ENCODE peak calls at places on chromosomes 13 and 19, in six cellular contexts. V, K, M, R, Z and S are unnamed samples.

GRCh38 chr13:112807653-112808376 is 118.0 kb downstream of the ATP11A start:
- DNase-seq in V (peak), K (no peak), M (no peak), R (no peak), Z (no peak), S (no peak)

GRCh38 chr19:20431826-20432225 is 133.8 kb downstream of the ZNF737 start:
- DNase-seq in V (no peak), K (no peak), M (no peak), R (no peak), Z (no peak), S (no peak)

GRCh38 chr19:2290441-2291184 is 8.6 kb upstream of the PEAK3 start:
- DNase-seq in V (no peak), K (no peak), M (no peak), R (no peak), Z (no peak), S (no peak)

GRCh38 chr19:13078897-13079541 is 23.6 kb downstream of the LYL1 start:
- DNase-seq in V (no peak), K (peak), M (no peak), R (peak), Z (no peak), S (no peak)

GRCh38 chr19:49129238-49129583 is 9.9 kb downstream of the PPFIA3 start:
- DNase-seq in V (no peak), K (no peak), M (no peak), R (no peak), Z (no peak), S (no peak)

GRCh38 chr13:39601636-39602035 is 1.4 kb downstream of the LHFPL6 start:
- DNase-seq in V (no peak), K (no peak), M (no peak), R (no peak), Z (no peak), S (no peak)

GRCh38 chr19:29872224-29872731 is 60.5 kb downstream of the CCNE1 start:
- DNase-seq in V (no peak), K (no peak), M (no peak), R (no peak), Z (peak), S (no peak)

GRCh38 chr13:78020861-78021260 is 102.2 kb upstream of the EDNRB start:
- DNase-seq in V (no peak), K (no peak), M (no peak), R (no peak), Z (peak), S (no peak)

GRCh38 chr19:282501-282900 is 8.7 kb downstream of the PLPP2 start:
- DNase-seq in V (peak), K (no peak), M (no peak), R (no peak), Z (no peak), S (no peak)

GRCh38 chr19:11942843-11943108 is 17.9 kb downstream of the ZNF700 start:
- DNase-seq in V (no peak), K (no peak), M (no peak), R (no peak), Z (no peak), S (no peak)

GRCh38 chr13:95676100-95676774 is 702 bp upstream of the DNAJC3 start:
- DNase-seq in V (no peak), K (no peak), M (no peak), R (no peak), Z (peak), S (peak)

GRCh38 chr13:68023838-68024581 is 793.9 kb upstream of the PCDH9 start:
- DNase-seq in V (no peak), K (no peak), M (no peak), R (no peak), Z (no peak), S (no peak)

GRCh38 chr13:94346261-94347019 is 133.0 kb downstream of the DCT start:
- DNase-seq in V (no peak), K (no peak), M (no peak), R (no peak), Z (no peak), S (no peak)

GRCh38 chr19:4633140-4633967 is 6.0 kb upstream of the TNFAIP8L1 start:
- DNase-seq in V (no peak), K (peak), M (peak), R (peak), Z (peak), S (peak)

DNA sequence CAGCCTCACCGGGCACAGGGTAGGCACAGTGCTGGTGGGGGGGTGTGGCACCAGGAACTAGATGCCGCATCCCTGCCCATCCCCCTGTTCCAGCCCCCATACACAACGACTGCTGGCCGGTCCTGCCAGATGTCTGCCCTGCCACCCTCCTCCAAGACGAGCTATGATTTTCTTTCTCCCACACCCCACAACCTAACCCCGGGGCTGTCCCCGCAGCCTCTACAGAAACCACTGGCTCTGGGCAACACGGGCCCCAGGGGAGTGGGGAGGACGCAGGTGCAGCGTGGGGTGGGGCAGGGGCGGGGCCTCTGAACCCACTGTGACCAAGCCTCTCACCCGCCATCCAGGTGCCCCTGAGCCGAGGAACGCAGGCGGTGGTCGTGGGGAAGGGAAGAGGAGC is 15.5 kb downstream of the PGLS start:
- DNase-seq in V (no peak), K (no peak), M (no peak), R (no peak), Z (no peak), S (no peak)
- H3K4me3 ChIP-seq in V (no peak), K (no peak), M (no peak), R (no peak), Z (no peak), S (no peak)

GRCh38 chr19:28522545-28522922 is 690.4 kb downstream of the UQCRFS1 start:
- DNase-seq in V (no peak), K (no peak), M (no peak), R (no peak), Z (no peak), S (no peak)
- H3K4me3 ChIP-seq in V (no peak), K (no peak), M (no peak), R (no peak), Z (no peak), S (no peak)

GRCh38 chr19:44948763-44949374 is 3.0 kb downstream of the APOC2 start:
- DNase-seq in V (no peak), K (no peak), M (no peak), R (no peak), Z (no peak), S (peak)
- H3K4me3 ChIP-seq in V (no peak), K (no peak), M (no peak), R (no peak), Z (no peak), S (no peak)

GRCh38 chr19:42352216-42352892 is 26.9 kb downstream of the MEGF8 start:
- DNase-seq in V (no peak), K (no peak), M (no peak), R (no peak), Z (no peak), S (peak)

GRCh38 chr19:42353341-42354015 is 28.0 kb downstream of the MEGF8 start:
- DNase-seq in V (no peak), K (no peak), M (no peak), R (no peak), Z (no peak), S (no peak)

GRCh38 chr19:42351079-42351735 is 25.8 kb downstream of the MEGF8 start:
- DNase-seq in V (no peak), K (no peak), M (no peak), R (no peak), Z (no peak), S (no peak)

GRCh38 chr19:42350417-42350816 is 25.0 kb downstream of the MEGF8 start:
- DNase-seq in V (no peak), K (no peak), M (no peak), R (no peak), Z (no peak), S (no peak)

GRCh38 chr19:42352893-42353259 is 27.4 kb downstream of the MEGF8 start:
- DNase-seq in V (no peak), K (no peak), M (no peak), R (no peak), Z (no peak), S (no peak)
- H3K4me3 ChIP-seq in V (no peak), K (no peak), M (no peak), R (no peak), Z (no peak), S (no peak)

GRCh38 chr19:35908010-35908441 is at the start of gene TYROBP:
- DNase-seq in V (no peak), K (peak), M (peak), R (peak), Z (no peak), S (no peak)
- H3K4me3 ChIP-seq in V (peak), K (peak), M (peak), R (peak), Z (no peak), S (no peak)